ENCODE peak calls at places on chromosomes 1 and 21, in nine cellular contexts. M is neural progenitor cell, L is cardiac muscle cell, A is tibial artery, U is heart left ventricle, S is mesendoderm, D is endothelial cell of umbilical vein, C is esophagus muscularis mucosa, H is GM12878. N is an unnamed sample. For H3K4me1, the result is how much of the 10 kb centered on the place peaks cover.

GRCh38 chr1:165290143-165290542 is 66.4 kb downstream of the LMX1A start:
- DNase-seq in M (no peak), H (no peak), D (no peak), C (no peak), S (peak), L (peak), U (no peak), A (no peak), N (no peak)

GRCh38 chr1:20698195-20698910 is 19.5 kb downstream of the KIF17 start:
- DNase-seq in S (peak), C (no peak), U (peak), H (no peak), L (peak), M (no peak), A (no peak), D (no peak), N (no peak)

GRCh38 chr1:22753396-22754083 is 42.9 kb downstream of the EPHB2 start:
- DNase-seq in U (peak), H (no peak), C (no peak), M (no peak), A (peak), L (peak), S (no peak), D (no peak), N (no peak)

GRCh38 chr1:24202987-24203386 is 15.9 kb upstream of the IFNLR1 start:
- DNase-seq in L (no peak), M (no peak), A (no peak), H (no peak), C (no peak), S (no peak), U (no peak), D (no peak), N (no peak)

GRCh38 chr1:5727191-5727590 is 265.0 kb downstream of the NPHP4 start:
- DNase-seq in L (no peak), U (no peak), C (no peak), H (no peak), M (no peak), A (no peak), S (no peak), D (no peak), N (no peak)

GRCh38 chr1:36149973-36150295 is 648 bp upstream of the TRAPPC3 start:
- DNase-seq in D (no peak), H (no peak), M (no peak), S (no peak), A (peak), L (no peak), C (no peak), U (no peak), N (no peak)

GRCh38 chr1:161192476-161193465 is 6.1 kb downstream of the ADAMTS4 start:
- DNase-seq in A (peak), S (peak), M (peak), H (no peak), U (peak), C (no peak), D (peak), L (peak), N (peak)

GRCh38 chr1:183262628-183263220 is 76.7 kb downstream of the LAMC2 start:
- DNase-seq in L (no peak), A (no peak), S (no peak), H (no peak), M (no peak), U (no peak), C (no peak), D (no peak), N (no peak)

GRCh38 chr1:94463765-94464330 is 45.7 kb downstream of the ABCD3 start:
- DNase-seq in D (peak), C (no peak), U (no peak), L (peak), A (no peak), H (no peak), S (peak), M (peak), N (peak)

GRCh38 chr21:38999148-38999547 is 184.1 kb downstream of the PSMG1 start:
- DNase-seq in S (no peak), A (no peak), M (no peak), L (peak), U (no peak), D (no peak), C (no peak), H (no peak), N (peak)

GRCh38 chr1:7299329-7299799 is 471.7 kb upstream of the VAMP3 start:
- DNase-seq in U (peak), S (peak), L (peak), H (no peak), A (peak), M (peak), D (peak), C (peak), N (peak)

GRCh38 chr1:84361796-84362195 is 36.5 kb upstream of the DNASE2B start:
- DNase-seq in S (no peak), A (no peak), L (no peak), H (no peak), M (no peak), U (no peak), D (no peak), C (no peak), N (no peak)

GRCh38 chr1:9538669-9539164 is 548 bp upstream of the SLC25A33 start:
- DNase-seq in L (no peak), M (peak), H (no peak), U (no peak), A (no peak), D (no peak), S (no peak), C (no peak), N (no peak)

GRCh38 chr1:67532452-67533216 is 102.4 kb upstream of the SERBP1 start:
- DNase-seq in H (peak), A (no peak), M (peak), S (peak), C (no peak), L (peak), U (no peak), D (peak), N (peak)

GRCh38 chr1:161792740-161793139 is 26.6 kb downstream of the ATF6 start:
- DNase-seq in M (peak), S (peak), C (no peak), A (no peak), D (peak), H (peak), L (peak), U (no peak), N (no peak)

GRCh38 chr1:87983841-87984240 is 655.2 kb downstream of the LMO4 start:
- DNase-seq in L (peak), C (no peak), U (no peak), H (no peak), A (no peak), D (no peak), S (no peak), M (no peak), N (no peak)

GRCh38 chr21:32403201-32403701 is 9.3 kb upstream of the EVA1C start:
- DNase-seq in L (peak), U (no peak), D (peak), A (no peak), M (peak), C (no peak), S (peak), H (peak), N (peak)

GRCh38 chr1:1116701-1117468 is 996 bp upstream of the C1orf159 start:
- DNase-seq in C (no peak), M (peak), H (no peak), L (no peak), A (peak), D (peak), S (no peak), U (peak), N (no peak)

GRCh38 chr1:18119289-18119688 is 11.7 kb downstream of the IGSF21 start:
- DNase-seq in A (no peak), U (no peak), C (no peak), S (no peak), H (no peak), D (no peak), M (no peak), L (no peak), N (no peak)

GRCh38 chr1:150282558-150282958 is 204 bp downstream of the CIART start:
- DNase-seq in M (no peak), D (no peak), A (no peak), H (no peak), S (no peak), L (no peak), C (no peak), U (peak), N (no peak)

GRCh38 chr1:1014896-1015681 is 1.8 kb downstream of the ISG15 start:
- DNase-seq in D (no peak), U (peak), L (no peak), H (no peak), A (no peak), M (peak), C (no peak), S (no peak), N (peak)

GRCh38 chr1:3306583-3307285 is 147.7 kb upstream of the ARHGEF16 start:
- DNase-seq in S (no peak), C (no peak), M (no peak), A (no peak), D (no peak), U (no peak), L (peak), H (no peak), N (no peak)

GRCh38 chr1:30929135-30929889 is 20.8 kb upstream of the SDC3 start:
- DNase-seq in L (peak), M (peak), H (no peak), C (peak), D (peak), A (no peak), U (no peak), S (peak), N (peak)

GRCh38 chr1:217275617-217276398 is 355.1 kb downstream of the GPATCH2 start:
- DNase-seq in D (no peak), U (no peak), S (no peak), H (no peak), A (no peak), C (no peak), M (no peak), L (peak), N (no peak)

GRCh38 chr1:222546548-222547259 is 1.2 kb downstream of the HHIPL2 start:
- DNase-seq in C (peak), M (peak), S (peak), L (peak), A (no peak), U (no peak), D (no peak), H (no peak), N (peak)

GRCh38 chr1:225857256-225857655 is 24.9 kb downstream of the TMEM63A start:
- DNase-seq in S (no peak), U (no peak), A (no peak), H (no peak), L (no peak), D (no peak), M (no peak), C (no peak), N (no peak)

GRCh38 chr1:63537940-63538339 is 14.6 kb downstream of the EFCAB7 start:
- DNase-seq in M (no peak), U (no peak), A (no peak), C (no peak), S (no peak), H (no peak), L (peak), D (peak), N (no peak)

GRCh38 chr1:41800237-41800902 is 118.4 kb downstream of the HIVEP3 start:
- DNase-seq in H (peak), S (no peak), D (no peak), L (peak), U (peak), A (no peak), C (no peak), M (no peak), N (no peak)

GRCh38 chr1:41802532-41803501 is 115.9 kb downstream of the HIVEP3 start:
- DNase-seq in L (no peak), C (no peak), M (no peak), D (no peak), S (no peak), A (peak), H (peak), U (peak), N (no peak)

GRCh38 chr1:41799723-41800122 is 119.0 kb downstream of the HIVEP3 start:
- DNase-seq in S (no peak), D (no peak), A (no peak), C (no peak), H (peak), U (no peak), L (peak), M (no peak), N (no peak)

GRCh38 chr1:41795205-41795762 is 123.4 kb downstream of the HIVEP3 start:
- DNase-seq in A (no peak), C (no peak), H (no peak), L (peak), U (no peak), M (no peak), D (peak), S (peak), N (no peak)

GRCh38 chr1:41799205-41799604 is 119.5 kb downstream of the HIVEP3 start:
- DNase-seq in L (no peak), M (no peak), C (no peak), S (no peak), D (no peak), H (no peak), A (no peak), U (no peak), N (no peak)
- H3K4me1 ChIP-seq in L (under half), M (under half), C (under half), S (under half), D (under half), H (half or more), A (under half), U (under half), N (under half)

GRCh38 chr1:235279627-235280194 is 48.3 kb downstream of the ARID4B start:
- DNase-seq in M (no peak), H (no peak), A (no peak), L (no peak), U (no peak), S (no peak), D (no peak), C (no peak), N (no peak)

GRCh38 chr1:235278233-235278914 is 49.6 kb downstream of the ARID4B start:
- DNase-seq in A (no peak), L (no peak), S (peak), H (no peak), D (no peak), M (no peak), C (no peak), U (no peak), N (no peak)

GRCh38 chr1:235280467-235280866 is 47.5 kb downstream of the ARID4B start:
- DNase-seq in M (no peak), U (no peak), L (no peak), H (no peak), A (no peak), C (no peak), S (no peak), D (no peak), N (no peak)

GRCh38 chr1:235277709-235278108 is 50.3 kb downstream of the ARID4B start:
- DNase-seq in D (no peak), H (no peak), S (no peak), U (no peak), A (no peak), C (no peak), L (no peak), M (no peak), N (no peak)

GRCh38 chr1:235278915-235279292 is 49.1 kb downstream of the ARID4B start:
- DNase-seq in S (peak), L (no peak), C (no peak), M (peak), H (no peak), D (no peak), A (no peak), U (no peak), N (no peak)
- H3K4me1 ChIP-seq in S (under half), L (under half), C (under half), M (under half), H (under half), D (under half), A (under half), U (under half), N (under half)

GRCh38 chr21:34020934-34021553 is 52.3 kb upstream of the MRPS6 start:
- DNase-seq in U (no peak), H (no peak), S (no peak), L (no peak), M (no peak), A (no peak), D (no peak), C (no peak), N (no peak)
- H3K4me1 ChIP-seq in U (under half), H (half or more), S (under half), L (under half), M (under half), A (under half), D (under half), C (under half), N (under half)

GRCh38 chr21:35034203-35034926 is 14.7 kb downstream of the RUNX1 start:
- DNase-seq in S (no peak), D (no peak), M (no peak), A (no peak), C (no peak), H (no peak), U (no peak), L (no peak), N (no peak)
- H3K4me1 ChIP-seq in S (under half), D (under half), M (under half), A (under half), C (under half), H (under half), U (under half), L (under half), N (under half)

GRCh38 chr1:12475947-12476346 is 142.1 kb downstream of the DHRS3 start:
- DNase-seq in U (no peak), A (no peak), H (no peak), L (peak), S (no peak), C (no peak), D (peak), M (no peak), N (no peak)

GRCh38 chr1:12472410-12472797 is 145.6 kb downstream of the DHRS3 start:
- DNase-seq in D (no peak), M (no peak), U (no peak), H (no peak), S (no peak), L (no peak), C (no peak), A (no peak), N (no peak)

GRCh38 chr1:12473596-12474329 is 144.2 kb downstream of the DHRS3 start:
- DNase-seq in L (no peak), C (no peak), H (no peak), M (no peak), U (no peak), D (peak), S (no peak), A (no peak), N (no peak)

GRCh38 chr1:12475158-12475934 is 142.7 kb downstream of the DHRS3 start:
- DNase-seq in U (no peak), M (no peak), C (no peak), D (no peak), L (no peak), H (no peak), A (no peak), S (no peak), N (no peak)

DNA sequence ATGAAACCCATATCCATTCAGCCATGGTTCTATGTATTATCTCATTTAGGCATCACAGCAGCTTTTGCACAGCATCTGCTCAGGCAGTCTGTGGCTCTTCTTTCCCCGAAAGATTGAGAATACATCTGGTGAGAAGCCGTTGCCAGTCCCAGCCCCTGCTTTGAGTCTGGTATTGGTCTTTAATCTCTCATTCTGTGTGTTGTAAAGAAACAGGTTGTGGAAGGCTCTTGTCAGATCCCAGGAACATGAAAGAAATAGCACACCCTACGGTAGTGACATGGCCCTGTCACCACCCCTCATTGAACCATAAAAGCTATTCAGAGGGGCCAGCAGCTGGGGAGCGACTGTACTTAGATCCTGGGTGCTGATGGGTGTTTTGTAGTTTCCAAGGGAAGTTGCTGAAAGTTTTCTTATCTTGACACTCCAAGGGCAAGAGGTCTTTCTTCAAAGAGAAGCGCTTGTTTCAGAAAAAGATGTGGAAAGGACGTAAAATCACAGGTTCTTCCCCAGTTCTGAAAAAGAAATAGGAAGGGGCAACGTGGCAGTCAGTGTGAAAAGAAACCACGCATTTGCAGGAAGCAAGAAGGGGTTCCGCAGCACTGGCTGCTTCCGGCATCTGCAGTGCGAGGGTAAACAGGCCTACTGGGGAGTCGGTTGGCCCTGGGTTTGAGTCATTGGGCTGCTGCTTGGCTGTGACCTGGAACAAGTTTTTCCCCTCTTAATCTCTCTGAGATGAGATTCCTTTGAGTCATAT is 145.0 kb downstream of the DHRS3 start:
- DNase-seq in L (no peak), D (no peak), A (no peak), C (no peak), U (no peak), S (no peak), M (no peak), H (no peak), N (no peak)
- H3K4me1 ChIP-seq in L (half or more), D (under half), A (under half), C (half or more), U (half or more), S (under half), M (under half), H (under half), N (under half)

GRCh38 chr1:27538793-27539192 is 48.8 kb upstream of the WASF2 start:
- DNase-seq in C (no peak), S (peak), D (no peak), H (no peak), L (peak), A (no peak), U (no peak), M (no peak), N (no peak)

GRCh38 chr1:27542463-27543273 is 52.7 kb upstream of the WASF2 start:
- DNase-seq in U (peak), A (peak), D (peak), L (peak), C (no peak), M (no peak), H (no peak), S (peak), N (peak)

GRCh38 chr1:27536767-27537166 is 46.8 kb upstream of the WASF2 start:
- DNase-seq in U (peak), A (peak), M (peak), S (peak), D (no peak), C (no peak), H (no peak), L (peak), N (peak)

GRCh38 chr1:27536004-27536757 is 46.2 kb upstream of the WASF2 start:
- DNase-seq in A (no peak), U (no peak), C (no peak), S (no peak), H (no peak), D (no peak), L (no peak), M (no peak), N (no peak)

GRCh38 chr1:27539901-27540861 is 50.2 kb upstream of the WASF2 start:
- DNase-seq in C (no peak), S (peak), D (peak), H (no peak), U (no peak), M (no peak), L (no peak), A (no peak), N (no peak)
- H3K4me1 ChIP-seq in C (half or more), S (under half), D (under half), H (under half), U (half or more), M (under half), L (half or more), A (half or more), N (under half)

GRCh38 chr1:33391669-33392068 is 39.2 kb downstream of the PHC2 start:
- DNase-seq in D (no peak), H (no peak), A (no peak), U (no peak), C (no peak), S (peak), L (no peak), M (peak), N (no peak)

GRCh38 chr1:33393524-33393923 is 37.4 kb downstream of the PHC2 start:
- DNase-seq in D (no peak), A (no peak), H (no peak), M (no peak), C (peak), S (no peak), L (no peak), U (no peak), N (no peak)

GRCh38 chr1:33393991-33394390 is 36.9 kb downstream of the PHC2 start:
- DNase-seq in S (no peak), C (no peak), H (no peak), M (no peak), L (no peak), U (no peak), D (no peak), A (no peak), N (no peak)

GRCh38 chr1:33394716-33395115 is 36.2 kb downstream of the PHC2 start:
- DNase-seq in L (no peak), D (no peak), U (no peak), A (no peak), C (no peak), S (no peak), M (no peak), H (no peak), N (no peak)

GRCh38 chr1:33392639-33393038 is 38.3 kb downstream of the PHC2 start:
- DNase-seq in H (no peak), S (peak), D (no peak), A (no peak), L (peak), U (no peak), M (no peak), C (peak), N (peak)
- H3K4me1 ChIP-seq in H (under half), S (under half), D (under half), A (under half), L (under half), U (under half), M (under half), C (under half), N (under half)

GRCh38 chr1:153776971-153777370 is 1.8 kb downstream of the SLC27A3 start:
- DNase-seq in M (no peak), H (no peak), U (no peak), L (no peak), C (no peak), A (no peak), D (no peak), S (no peak), N (no peak)
- H3K4me1 ChIP-seq in M (under half), H (under half), U (under half), L (under half), C (half or more), A (under half), D (under half), S (under half), N (under half)

N was measured in BE2C.